ENCODE peak calls at places on chromosomes 1 and 21, in nine cellular contexts. I is pancreas; D is IMR-90; O is psoas muscle; M is CD8-positive, alpha-beta memory T cell; L is naive thymus-derived CD4-positive, alpha-beta T cell; S is CD8-positive, alpha-beta T cell; Q is astrocyte; B is uterus. W is an unnamed sample.
A peak's percentile ranks its signal among the peaks of the same experiment; 100 is the strongest.

GRCh38 chr1:107196973-107197562 is 56.2 kb downstream of the NTNG1 start:
- DNase-seq in I (no peak), D (peak; percentile 3), O (no peak), M (no peak), L (no peak), S (no peak), Q (no peak), B (no peak), W (no peak)

GRCh38 chr1:15684042-15684461 is at the start of gene PLEKHM2:
- DNase-seq in I (peak; percentile 31), D (peak; percentile 35), O (peak; percentile 45), M (peak; percentile 53), L (peak; percentile 61), S (peak; percentile 37), Q (no peak), B (peak; percentile 45), W (peak; percentile 58)

GRCh38 chr1:210371916-210372315 is 43.2 kb downstream of the HHAT start:
- DNase-seq in I (no peak), D (no peak), O (no peak), M (no peak), L (no peak), S (no peak), Q (no peak), B (no peak), W (no peak)

GRCh38 chr1:203461717-203462116 is 13.9 kb upstream of the PRELP start:
- DNase-seq in I (no peak), D (no peak), O (no peak), M (no peak), L (no peak), S (no peak), Q (no peak), B (no peak), W (no peak)

GRCh38 chr1:95086949-95087533 is 14.3 kb upstream of the ALG14 start:
- DNase-seq in I (peak; percentile 14), D (peak; percentile 92), O (no peak), M (no peak), L (no peak), S (no peak), Q (peak; percentile 88), B (no peak), W (no peak)

GRCh38 chr1:200242379-200243041 is 167.3 kb downstream of the ZNF281 start:
- DNase-seq in I (no peak), D (peak; percentile 54), O (no peak), M (no peak), L (no peak), S (no peak), Q (no peak), B (no peak), W (peak; percentile 19)

GRCh38 chr1:25799758-25800537 is at the start of gene SELENON:
- DNase-seq in I (peak; percentile 58), D (peak; percentile 28), O (peak; percentile 74), M (peak; percentile 26), L (peak; percentile 46), S (no peak), Q (peak; percentile 48), B (peak; percentile 66), W (peak; percentile 84)

GRCh38 chr1:176903474-176903873 is 261.0 kb downstream of the ASTN1 start:
- DNase-seq in I (no peak), D (peak; percentile 37), O (no peak), M (no peak), L (no peak), S (no peak), Q (peak; percentile 68), B (no peak), W (no peak)

GRCh38 chr1:11426617-11427016 is 52.3 kb upstream of the DISP3 start:
- DNase-seq in I (no peak), D (no peak), O (no peak), M (no peak), L (no peak), S (no peak), Q (no peak), B (no peak), W (no peak)

GRCh38 chr1:153688736-153689328 is 10.3 kb downstream of the NPR1 start:
- DNase-seq in I (no peak), D (no peak), O (no peak), M (no peak), L (no peak), S (no peak), Q (no peak), B (no peak), W (no peak)

GRCh38 chr21:42439284-42440186 is 35.8 kb downstream of the UBASH3A start:
- DNase-seq in I (no peak), D (no peak), O (no peak), M (no peak), L (no peak), S (no peak), Q (no peak), B (no peak), W (no peak)

GRCh38 chr21:44337941-44338895 is 972 bp downstream of the CFAP410 start:
- DNase-seq in I (peak; percentile 72), D (peak; percentile 47), O (peak; percentile 64), M (peak; percentile 50), L (no peak), S (no peak), Q (peak; percentile 42), B (peak; percentile 74), W (peak; percentile 61)

GRCh38 chr1:2322065-2322571 is 69.2 kb downstream of the MORN1 start:
- DNase-seq in I (peak; percentile 56), D (peak; percentile 80), O (peak; percentile 82), M (no peak), L (no peak), S (no peak), Q (peak; percentile 87), B (peak; percentile 90), W (peak; percentile 75)

GRCh38 chr1:248810727-248811513 is 14.8 kb downstream of the SH3BP5L start:
- DNase-seq in I (no peak), D (no peak), O (no peak), M (no peak), L (no peak), S (no peak), Q (no peak), B (no peak), W (peak; percentile 58)

GRCh38 chr1:2466270-2466665 is 9.8 kb upstream of the PLCH2 start:
- DNase-seq in I (no peak), D (no peak), O (no peak), M (no peak), L (no peak), S (no peak), Q (no peak), B (no peak), W (no peak)

GRCh38 chr21:43331962-43332458 is 94.9 kb downstream of the SIK1 start:
- DNase-seq in I (no peak), D (peak; percentile 99), O (peak; percentile 18), M (no peak), L (no peak), S (no peak), Q (peak; percentile 91), B (no peak), W (no peak)

GRCh38 chr1:36988741-36989193 is 45.5 kb downstream of the GRIK3 start:
- DNase-seq in I (no peak), D (no peak), O (no peak), M (no peak), L (no peak), S (no peak), Q (no peak), B (no peak), W (no peak)

GRCh38 chr1:186965847-186966246 is 137.1 kb downstream of the PLA2G4A start:
- DNase-seq in I (no peak), D (peak; percentile 26), O (no peak), M (no peak), L (no peak), S (no peak), Q (no peak), B (no peak), W (no peak)

GRCh38 chr1:177983824-177984528 is 14.1 kb upstream of the SEC16B start:
- DNase-seq in I (peak; percentile 72), D (peak; percentile 98), O (peak; percentile 44), M (no peak), L (no peak), S (no peak), Q (peak; percentile 94), B (peak; percentile 70), W (peak; percentile 28)

GRCh38 chr1:42660907-42661500 is 2.8 kb downstream of the PPIH start:
- DNase-seq in I (no peak), D (no peak), O (no peak), M (no peak), L (no peak), S (no peak), Q (no peak), B (no peak), W (no peak)

DNA sequence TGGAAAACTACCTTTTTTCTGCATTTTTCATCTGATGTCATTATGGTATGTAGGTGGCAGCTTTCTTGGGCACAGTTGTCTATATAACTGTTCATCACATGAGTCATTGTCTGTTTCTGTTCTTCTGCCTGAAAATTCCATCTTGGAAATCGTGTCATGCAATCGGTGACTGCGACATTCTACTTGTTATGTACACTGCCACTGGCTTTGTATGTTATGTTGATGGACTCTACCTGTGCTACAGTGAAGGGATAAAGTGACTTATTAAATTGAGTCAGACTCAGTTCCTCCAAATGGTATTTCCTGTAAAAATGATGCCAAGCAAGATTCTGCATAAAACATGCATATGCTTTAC is 8.6 kb downstream of the SMAP2 start:
- DNase-seq in I (no peak), D (no peak), O (no peak), M (peak; percentile 4), L (no peak), S (no peak), Q (no peak), B (no peak), W (no peak)
- H3K4me1 ChIP-seq in I (peaks cover 59% of the 10 kb centered on the region), D (peaks cover 18% of the 10 kb centered on the region), O (peaks cover 35% of the 10 kb centered on the region), M (peaks cover 94% of the 10 kb centered on the region), L (peaks cover 88% of the 10 kb centered on the region), S (peaks cover 93% of the 10 kb centered on the region), Q (peaks cover 10% of the 10 kb centered on the region), B (no peaks in the 10 kb centered on the region), W (peaks cover 57% of the 10 kb centered on the region)

GRCh38 chr1:20409017-20409416 is 77.0 kb downstream of the CAMK2N1 start:
- DNase-seq in I (no peak), D (no peak), O (no peak), M (no peak), L (no peak), S (no peak), Q (no peak), B (no peak), W (no peak)
- H3K4me3 ChIP-seq in I (no peak overlapping the region), D (no peak overlapping the region), O (no peak overlapping the region), M (no peak overlapping the region), L (no peak overlapping the region), S (no peak overlapping the region), Q (no peak overlapping the region), B (no peak overlapping the region), W (no peak overlapping the region)

GRCh38 chr1:235013512-235013911 is 115.1 kb downstream of the TOMM20 start:
- DNase-seq in I (no peak), D (no peak), O (no peak), M (no peak), L (no peak), S (no peak), Q (no peak), B (no peak), W (no peak)
- H3K27ac ChIP-seq in I (no peak overlapping the region), D (no peak overlapping the region), O (no peak overlapping the region), M (no peak overlapping the region), L (peak overlapping the region; percentile 91), S (no peak overlapping the region), Q (no peak overlapping the region), B (no peak overlapping the region), W (no peak overlapping the region)

DNA sequence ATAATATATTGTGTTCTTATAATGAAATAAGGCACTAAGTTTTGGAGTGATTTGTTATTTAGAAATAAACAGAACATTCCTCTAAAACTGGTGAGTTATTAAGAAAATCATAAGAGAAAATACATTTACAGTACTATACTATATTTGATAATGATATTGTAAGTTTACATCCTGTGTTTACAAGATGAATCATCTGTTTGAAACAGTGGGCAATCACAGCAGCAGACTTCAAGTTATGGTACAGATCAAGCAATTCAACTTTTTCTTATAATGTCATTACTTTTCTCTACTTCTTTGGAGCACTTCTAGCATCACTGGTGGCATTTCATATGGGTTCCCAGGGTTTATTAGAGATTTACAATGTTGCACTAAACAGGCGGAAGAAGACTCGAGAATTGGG is 86.5 kb upstream of the BRINP3 start:
- DNase-seq in I (no peak), D (peak; percentile 1), O (no peak), M (no peak), L (no peak), S (no peak), Q (no peak), B (no peak), W (no peak)
- H3K4me1 ChIP-seq in I (no peaks in the 10 kb centered on the region), D (no peaks in the 10 kb centered on the region), O (no peaks in the 10 kb centered on the region), M (no peaks in the 10 kb centered on the region), L (no peaks in the 10 kb centered on the region), S (no peaks in the 10 kb centered on the region), Q (no peaks in the 10 kb centered on the region), B (no peaks in the 10 kb centered on the region), W (no peaks in the 10 kb centered on the region)